ENCODE peak calls at places on chromosomes 5 and 9, in six cellular contexts. O is CD8-positive, alpha-beta memory T cell; I is mammary epithelial cell; N is cardiac muscle cell; A is CD8-positive, alpha-beta T cell; R is AG04450. D is an unnamed sample.

GRCh38 chr5:43685271-43685950 is 82.4 kb downstream of the NNT start:
- DNase-seq in I (no peak), O (no peak), R (no peak), A (no peak), N (no peak), D (no peak)

GRCh38 chr9:7782390-7783120 is 17.0 kb downstream of the DMAC1 start:
- DNase-seq in R (no peak), I (no peak), N (no peak), O (no peak), A (no peak), D (no peak)

GRCh38 chr9:99135498-99135897 is 30.6 kb downstream of the TGFBR1 start:
- DNase-seq in R (no peak), A (no peak), N (no peak), I (no peak), O (no peak), D (no peak)

GRCh38 chr9:95025213-95026170 is 292.0 kb downstream of the FANCC start:
- DNase-seq in N (peak), R (peak), A (no peak), O (no peak), I (peak), D (no peak)

GRCh38 chr9:127574089-127574921 is 37.8 kb upstream of the STXBP1 start:
- DNase-seq in O (no peak), R (no peak), I (peak), N (no peak), A (no peak), D (no peak)

GRCh38 chr9:133142657-133143592 is 20.8 kb downstream of the GBGT1 start:
- DNase-seq in N (no peak), I (no peak), R (no peak), O (peak), A (no peak), D (no peak)

GRCh38 chr9:136385015-136385414 is 11.5 kb upstream of the CARD9 start:
- DNase-seq in I (no peak), O (peak), R (no peak), A (no peak), N (no peak), D (no peak)

GRCh38 chr9:77457916-77458592 is 190.1 kb downstream of the GNA14 start:
- DNase-seq in N (peak), R (no peak), A (peak), I (peak), O (peak), D (no peak)

GRCh38 chr9:13083973-13084528 is 195.4 kb downstream of the MPDZ start:
- DNase-seq in O (no peak), I (peak), R (peak), N (no peak), A (no peak), D (peak)

GRCh38 chr9:113687107-113687679 is 188.9 kb upstream of the ZNF618 start:
- DNase-seq in N (no peak), I (no peak), O (no peak), A (no peak), R (no peak), D (no peak)

GRCh38 chr5:16803831-16804230 is 132.3 kb downstream of the MYO10 start:
- DNase-seq in R (no peak), O (no peak), I (no peak), N (no peak), A (no peak), D (no peak)
- H3K27ac ChIP-seq in R (no peak), O (no peak), I (no peak), N (no peak), A (no peak), D (no peak)

GRCh38 chr9:114925672-114926071 is 4.7 kb downstream of the TNFSF8 start:
- DNase-seq in I (no peak), R (no peak), N (no peak), A (no peak), O (no peak), D (no peak)
- H3K27ac ChIP-seq in I (no peak), R (no peak), N (no peak), A (no peak), O (no peak), D (no peak)

GRCh38 chr9:108443278-108443633 is 412.5 kb downstream of the ACTL7B start:
- DNase-seq in R (peak), I (peak), N (no peak), A (no peak), O (no peak), D (no peak)

GRCh38 chr9:108444400-108445358 is 411.1 kb downstream of the ACTL7B start:
- DNase-seq in I (peak), A (no peak), N (no peak), O (no peak), R (peak), D (peak)

GRCh38 chr9:108442604-108443277 is 413.0 kb downstream of the ACTL7B start:
- DNase-seq in R (peak), N (no peak), A (no peak), I (no peak), O (no peak), D (no peak)

GRCh38 chr9:108443741-108444140 is 412.0 kb downstream of the ACTL7B start:
- DNase-seq in I (peak), N (no peak), O (no peak), A (no peak), R (peak), D (no peak)

GRCh38 chr9:108445431-108446018 is 410.3 kb downstream of the ACTL7B start:
- DNase-seq in O (no peak), A (no peak), R (no peak), N (no peak), I (peak), D (no peak)
- H3K27ac ChIP-seq in O (no peak), A (no peak), R (no peak), N (no peak), I (peak), D (peak)

DNA sequence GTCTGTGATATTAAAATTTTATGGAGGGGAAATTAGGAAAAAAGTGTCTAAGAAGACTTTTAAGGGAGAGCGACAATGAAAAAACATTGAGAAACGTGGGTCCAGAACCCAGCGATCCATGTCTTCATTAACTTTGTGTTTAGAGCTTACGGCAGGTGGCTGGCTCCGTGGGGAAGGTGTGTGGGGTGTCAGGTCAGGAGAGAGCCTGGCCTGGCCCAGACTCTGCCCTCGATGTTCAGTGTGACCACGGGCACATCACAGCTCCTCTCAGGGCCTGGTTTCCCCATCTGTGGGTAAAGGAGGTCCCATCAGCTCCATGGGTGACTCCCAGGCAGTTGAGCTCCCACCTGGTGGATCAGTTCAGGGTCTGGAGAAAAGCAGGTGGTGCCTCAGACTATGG is 22.1 kb downstream of the DAB2IP start:
- DNase-seq in I (no peak), O (no peak), N (no peak), A (no peak), R (no peak), D (no peak)
- H3K27ac ChIP-seq in I (no peak), O (no peak), N (no peak), A (no peak), R (no peak), D (no peak)

GRCh38 chr9:3954950-3955670 is 344.8 kb downstream of the GLIS3 start:
- DNase-seq in A (no peak), N (no peak), O (no peak), R (no peak), I (no peak), D (no peak)
- H3K27ac ChIP-seq in A (no peak), N (no peak), O (no peak), R (no peak), I (no peak), D (no peak)

GRCh38 chr9:129458155-129458661 is 162.7 kb downstream of the C9orf50 start:
- DNase-seq in O (peak), R (no peak), N (no peak), I (no peak), A (no peak), D (no peak)
- H3K27ac ChIP-seq in O (peak), R (peak), N (peak), I (no peak), A (peak), D (no peak)

DNA sequence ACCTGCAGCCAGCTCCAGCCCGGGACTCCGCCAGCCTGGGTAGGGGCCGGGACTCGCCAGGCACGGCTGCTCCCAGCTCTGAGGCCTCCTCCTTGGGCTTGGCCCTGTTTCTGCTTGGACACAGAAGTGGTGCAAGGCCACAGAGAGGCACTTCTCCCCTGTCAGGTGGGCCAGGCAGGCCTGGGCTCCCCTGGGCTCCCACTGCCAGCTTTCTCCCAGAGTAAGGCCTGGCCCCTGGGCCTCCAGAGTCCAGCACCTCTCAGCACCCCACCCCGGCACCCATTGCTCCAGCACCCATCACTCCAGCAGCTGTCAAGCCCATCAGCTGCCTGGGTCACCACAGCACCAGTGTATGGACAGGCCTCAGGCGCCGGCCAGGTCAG is 71.1 kb upstream of the LRRTM2 start:
- DNase-seq in A (no peak), O (no peak), R (no peak), I (no peak), N (peak), D (no peak)
- H3K27ac ChIP-seq in A (no peak), O (no peak), R (no peak), I (no peak), N (no peak), D (no peak)

GRCh38 chr9:104772707-104773106 is 8.8 kb downstream of the NIPSNAP3B start:
- DNase-seq in I (no peak), O (no peak), R (no peak), N (no peak), A (no peak), D (no peak)
- H3K27ac ChIP-seq in I (no peak), O (no peak), R (no peak), N (peak), A (no peak), D (no peak)

DNA sequence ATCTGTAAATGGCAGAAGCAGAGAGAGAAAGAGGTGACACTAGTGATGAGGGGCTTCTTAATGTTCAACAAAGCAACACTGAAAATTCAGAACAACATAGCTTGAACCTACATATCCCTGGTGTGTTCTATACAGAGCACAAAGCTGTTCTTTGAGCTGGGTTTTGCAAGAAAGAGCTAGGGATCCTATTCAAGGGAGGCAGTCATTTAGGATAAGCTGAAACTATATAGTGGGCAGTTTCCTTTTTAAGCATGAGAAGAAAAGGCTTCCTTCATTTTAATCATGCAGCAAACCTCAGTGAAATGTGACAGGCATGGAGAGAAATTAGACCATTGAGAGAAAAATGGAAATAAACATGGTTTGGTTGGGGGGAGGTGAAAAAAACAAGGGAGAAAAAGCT is 45.6 kb upstream of the RAI14 start:
- DNase-seq in O (no peak), A (no peak), R (no peak), N (no peak), I (no peak), D (no peak)
- H3K27ac ChIP-seq in O (no peak), A (no peak), R (no peak), N (no peak), I (no peak), D (no peak)

DNA sequence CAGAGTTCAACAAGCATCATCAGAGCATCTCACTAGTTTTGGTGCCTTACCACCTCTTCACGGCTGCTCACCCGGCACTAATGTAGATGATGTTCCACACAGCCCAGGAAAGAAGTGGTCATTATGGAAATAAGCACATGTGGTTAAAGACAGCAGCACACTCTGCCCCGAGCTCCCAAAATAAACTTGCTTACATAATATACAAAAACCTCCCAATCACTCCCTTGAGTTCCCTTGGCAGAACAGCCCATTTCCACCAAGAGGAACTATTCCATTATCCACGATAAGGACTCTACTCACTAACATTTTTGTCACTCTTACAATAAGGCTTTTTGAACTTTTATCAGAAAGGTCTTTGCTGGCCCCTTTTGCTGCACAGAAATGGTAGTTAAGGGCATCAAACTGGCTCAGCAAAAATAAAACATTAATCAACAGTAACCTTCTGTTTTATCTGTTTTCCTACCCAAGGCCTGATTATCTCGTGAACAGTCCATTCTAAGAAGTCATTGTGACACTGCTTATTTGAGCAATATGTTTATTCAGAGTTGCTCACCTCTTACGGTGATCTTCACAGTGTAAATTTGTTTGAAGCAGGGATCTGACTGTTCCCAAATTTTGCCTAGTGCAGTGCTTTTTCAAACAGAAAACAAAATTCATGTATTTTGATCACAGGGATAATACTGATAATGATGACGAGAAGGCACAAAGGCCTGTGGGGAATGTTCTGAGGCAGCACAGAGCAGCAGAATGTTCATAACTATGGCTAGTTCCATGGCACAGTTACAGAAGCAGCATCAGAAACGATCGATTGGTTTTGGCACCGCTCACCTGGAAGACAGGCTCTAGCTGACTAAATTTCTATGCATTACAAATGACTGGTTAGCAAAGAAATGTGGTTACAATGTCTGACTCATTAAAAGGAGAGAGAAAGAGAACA is 399.8 kb upstream of the PIK3R1 start:
- DNase-seq in R (no peak), A (no peak), I (peak), N (no peak), O (no peak), D (peak)
- H3K27ac ChIP-seq in R (no peak), A (no peak), I (peak), N (no peak), O (no peak), D (peak)

D was measured in epithelial cell of prostate.